ENCODE peak calls at places on chromosomes 6 and 20, in ten cellular contexts. V is activated CD4-positive, alpha-beta T cell treated with anti-CD3 and anti-CD28 coated beads for 24 hours; R is HEK293T; H is GM12892; E is T-helper 9 cell; P is hippocampal formation; O is head of caudate nucleus; J is LHCN-M2; M is retina; W is Caki2. S is an unnamed sample.
A peak's percentile ranks its signal among the peaks of the same experiment; 100 is the strongest.

GRCh38 chr6:40210628-40211056 is 276.4 kb upstream of the MOCS1 start:
- DNase-seq in V (no peak), R (no peak), H (no peak), E (no peak), P (no peak), O (no peak), J (no peak), M (peak; percentile 19), W (no peak), S (no peak)

GRCh38 chr6:112827793-112828192 is 480.7 kb downstream of the RFPL4B start:
- DNase-seq in V (no peak), R (no peak), H (no peak), E (no peak), P (no peak), O (no peak), J (peak; percentile 11), M (no peak), W (no peak), S (no peak)

GRCh38 chr6:77340331-77340730 is 123.0 kb downstream of the HTR1B start:
- DNase-seq in V (no peak), R (no peak), H (no peak), E (no peak), P (no peak), O (no peak), J (no peak), M (no peak), W (no peak), S (no peak)

GRCh38 chr20:33601861-33602260 is 60.3 kb upstream of the C20orf144 start:
- DNase-seq in V (no peak), R (no peak), H (no peak), E (no peak), P (no peak), O (no peak), J (no peak), M (no peak), W (no peak), S (no peak)

GRCh38 chr6:50846109-50846859 is 27.6 kb downstream of the TFAP2B start:
- DNase-seq in V (no peak), R (no peak), H (no peak), E (no peak), P (no peak), O (no peak), J (no peak), M (peak; percentile 61), W (no peak), S (no peak)

GRCh38 chr20:21234816-21235215 is 68.3 kb upstream of the XRN2 start:
- DNase-seq in V (no peak), R (no peak), H (no peak), E (no peak), P (peak; percentile 56), O (peak; percentile 41), J (no peak), M (peak; percentile 55), W (no peak), S (no peak)

GRCh38 chr6:142874676-142875075 is 70.3 kb downstream of the HIVEP2 start:
- DNase-seq in V (no peak), R (no peak), H (no peak), E (no peak), P (no peak), O (no peak), J (no peak), M (no peak), W (peak; percentile 35), S (no peak)

GRCh38 chr6:11161031-11161966 is 49.8 kb upstream of the ERVFRD-1 start:
- DNase-seq in V (no peak), R (no peak), H (no peak), E (no peak), P (peak; percentile 7), O (no peak), J (peak; percentile 59), M (no peak), W (no peak), S (no peak)

GRCh38 chr20:48359692-48360337 is 468.0 kb downstream of the PREX1 start:
- DNase-seq in V (no peak), R (no peak), H (peak; percentile 52), E (no peak), P (no peak), O (no peak), J (no peak), M (no peak), W (peak; percentile 27), S (peak; percentile 70)

GRCh38 chr6:80523531-80523970 is 417.1 kb downstream of the BCKDHB start:
- DNase-seq in V (no peak), R (peak; percentile 9), H (no peak), E (no peak), P (no peak), O (no peak), J (peak; percentile 83), M (peak; percentile 30), W (no peak), S (no peak)

GRCh38 chr20:14189794-14190402 is 147.5 kb downstream of the FLRT3 start:
- DNase-seq in V (no peak), R (no peak), H (no peak), E (no peak), P (no peak), O (no peak), J (peak; percentile 58), M (peak; percentile 15), W (peak; percentile 44), S (no peak)

GRCh38 chr6:126481319-126481718 is 141.4 kb downstream of the CENPW start:
- DNase-seq in V (no peak), R (no peak), H (no peak), E (no peak), P (no peak), O (no peak), J (no peak), M (no peak), W (no peak), S (no peak)

GRCh38 chr6:14731638-14732037 is 514.2 kb upstream of the JARID2 start:
- DNase-seq in V (no peak), R (no peak), H (no peak), E (no peak), P (no peak), O (no peak), J (no peak), M (no peak), W (no peak), S (no peak)

GRCh38 chr6:125812394-125813231 is 21.9 kb downstream of the NCOA7 start:
- DNase-seq in V (no peak), R (no peak), H (no peak), E (no peak), P (no peak), O (no peak), J (peak; percentile 89), M (no peak), W (peak; percentile 91), S (no peak)

S was measured in stimulated activated naive B cell treated with anti-CD40 and anti-IgM and Interleukin-4, amounts not matched to agents 10 μg/mL and 1 μg/mL and 100 μg/mL, for 72 hours.